ENCODE peak calls at places on chromosomes 2 and 18, in ten cellular contexts. X is nucleus accumbens, D is neuronal stem cell, T is left cardiac atrium, L is HFFc6, N is Caki2, G is NCI-H226, S is heart left ventricle, F is NCI-H1105 treated with DMSO at 0.1 percent for 48 hours, Y is NCI-H748 treated with DMSO at 0.1 percent for 48 hours. I is an unnamed sample.

GRCh38 chr2:174062934-174063333 is 97.8 kb upstream of the SP3 start:
- DNase-seq in S (no peak), D (peak), N (no peak), X (no peak), Y (no peak), L (no peak), G (no peak), F (no peak), T (no peak), I (no peak)

GRCh38 chr2:19697131-19697530 is 204.7 kb downstream of the TTC32 start:
- DNase-seq in S (no peak), Y (no peak), X (no peak), G (no peak), D (no peak), F (no peak), T (no peak), L (no peak), N (no peak), I (no peak)

GRCh38 chr2:230408244-230408842 is 7.7 kb upstream of the SP100 start:
- DNase-seq in D (no peak), L (peak), T (peak), X (no peak), F (no peak), Y (no peak), G (peak), S (peak), N (no peak), I (no peak)

GRCh38 chr2:239952251-239952650 is 72.9 kb downstream of the NDUFA10 start:
- DNase-seq in F (no peak), X (no peak), N (no peak), L (no peak), D (no peak), G (no peak), S (no peak), T (peak), Y (no peak), I (no peak)

GRCh38 chr18:26181343-26181826 is 44.9 kb upstream of the TAF4B start:
- DNase-seq in G (no peak), T (no peak), S (no peak), L (no peak), Y (no peak), F (no peak), D (no peak), N (no peak), X (no peak), I (no peak)

GRCh38 chr2:119421304-119421703 is 10.3 kb upstream of the TMEM37 start:
- DNase-seq in D (no peak), S (no peak), X (no peak), Y (no peak), F (no peak), G (no peak), T (no peak), N (no peak), L (no peak), I (no peak)

GRCh38 chr2:6828299-6828584 is 37.5 kb downstream of the CMPK2 start:
- DNase-seq in X (no peak), Y (peak), T (no peak), G (no peak), S (no peak), F (peak), L (peak), D (no peak), N (no peak), I (no peak)

GRCh38 chr2:26344581-26345283 is 1.2 kb upstream of the SELENOI start:
- DNase-seq in Y (no peak), X (no peak), T (no peak), L (no peak), G (peak), F (peak), N (peak), S (peak), D (no peak), I (peak)

GRCh38 chr2:11701831-11702301 is 31.9 kb upstream of the NTSR2 start:
- DNase-seq in Y (no peak), X (no peak), F (no peak), G (no peak), D (no peak), S (peak), T (peak), L (no peak), N (no peak), I (no peak)

GRCh38 chr2:173106959-173107628 is 31.4 kb downstream of the MAP3K20 start:
- DNase-seq in X (no peak), Y (no peak), N (no peak), G (no peak), F (no peak), L (no peak), T (no peak), S (no peak), D (no peak), I (no peak)

GRCh38 chr2:168727904-168728470 is 74.5 kb upstream of the NOSTRIN start:
- DNase-seq in S (no peak), D (no peak), T (no peak), Y (no peak), L (no peak), F (no peak), G (no peak), X (no peak), N (no peak), I (no peak)

GRCh38 chr2:89837962-89838625 is 1146.6 kb downstream of the RPIA start:
- DNase-seq in D (no peak), F (no peak), G (no peak), S (no peak), N (no peak), Y (no peak), L (no peak), T (no peak), X (no peak), I (no peak)

GRCh38 chr18:55479656-55480420 is 108.2 kb downstream of the TCF4 start:
- DNase-seq in F (no peak), L (no peak), D (no peak), N (no peak), G (no peak), X (no peak), T (no peak), Y (no peak), S (no peak), I (no peak)

GRCh38 chr2:102063948-102064678 is 72.4 kb downstream of the IL1R2 start:
- DNase-seq in L (peak), N (peak), G (peak), S (peak), F (no peak), X (no peak), D (peak), T (peak), Y (no peak), I (peak)

GRCh38 chr2:45458909-45459563 is 152.0 kb downstream of the SRBD1 start:
- DNase-seq in N (peak), X (no peak), Y (no peak), G (peak), S (peak), L (peak), F (no peak), T (peak), D (no peak), I (no peak)

GRCh38 chr2:3747032-3747654 is 43.8 kb downstream of the DCDC2C start:
- DNase-seq in F (no peak), L (no peak), N (no peak), D (no peak), Y (no peak), T (no peak), G (no peak), S (no peak), X (no peak), I (no peak)

GRCh38 chr18:1585881-1586488 is 681.3 kb downstream of the ADCYAP1 start:
- DNase-seq in G (peak), F (peak), X (no peak), S (no peak), D (peak), T (no peak), N (peak), L (peak), Y (peak), I (no peak)

GRCh38 chr2:225233234-225233633 is 166.3 kb upstream of the NYAP2 start:
- DNase-seq in X (no peak), D (no peak), F (no peak), G (no peak), S (no peak), L (peak), T (no peak), Y (no peak), N (no peak), I (no peak)

GRCh38 chr2:150146879-150147278 is 340.6 kb downstream of the RND3 start:
- DNase-seq in N (no peak), G (no peak), Y (no peak), L (no peak), T (no peak), F (no peak), D (no peak), S (no peak), X (no peak), I (no peak)

GRCh38 chr2:178804791-178805190 is 2.4 kb downstream of the TTN start:
- DNase-seq in X (no peak), S (peak), D (no peak), G (peak), F (peak), Y (peak), L (peak), T (no peak), N (peak), I (no peak)